ENCODE peak calls at places on chromosomes 11 and 22, in six cellular contexts. One of them, this sample, is unnamed. For H3K9me3, the result is how much of the 10 kb centered on the place peaks cover.

GRCh38 chr22:26566994-26567393 is 22.9 kb downstream of the TPST2 start:
- DNase-seq in HepG2: no peak
- DNase-seq in effector memory CD4-positive, alpha-beta T cell: no peak
- DNase-seq in AG04450: no peak
- DNase-seq in Panc1: no peak
- DNase-seq in neural progenitor cell: no peak
- DNase-seq in this sample: no peak

GRCh38 chr11:118241191-118242098 is 10.7 kb downstream of the MPZL3 start:
- DNase-seq in AG04450: no peak
- DNase-seq in effector memory CD4-positive, alpha-beta T cell: peak
- DNase-seq in Panc1: no peak
- DNase-seq in HepG2: peak
- DNase-seq in neural progenitor cell: no peak
- DNase-seq in this sample: no peak

GRCh38 chr22:23155831-23156230 is 10.6 kb downstream of the RAB36 start:
- DNase-seq in HepG2: no peak
- DNase-seq in neural progenitor cell: no peak
- DNase-seq in AG04450: no peak
- DNase-seq in effector memory CD4-positive, alpha-beta T cell: no peak
- DNase-seq in Panc1: no peak
- DNase-seq in this sample: no peak

GRCh38 chr11:114293201-114293711 is 2.9 kb upstream of the NNMT start:
- DNase-seq in HepG2: no peak
- DNase-seq in neural progenitor cell: no peak
- DNase-seq in effector memory CD4-positive, alpha-beta T cell: no peak
- DNase-seq in AG04450: no peak
- DNase-seq in Panc1: no peak
- DNase-seq in this sample: no peak

GRCh38 chr11:65305501-65306268 is 9.0 kb upstream of the CDC42EP2 start:
- DNase-seq in effector memory CD4-positive, alpha-beta T cell: no peak
- DNase-seq in HepG2: peak
- DNase-seq in AG04450: no peak
- DNase-seq in neural progenitor cell: no peak
- DNase-seq in Panc1: no peak
- DNase-seq in this sample: no peak

GRCh38 chr22:27804016-27804415 is 2.5 kb upstream of the MN1 start:
- DNase-seq in AG04450: no peak
- DNase-seq in HepG2: no peak
- DNase-seq in Panc1: no peak
- DNase-seq in neural progenitor cell: no peak
- DNase-seq in effector memory CD4-positive, alpha-beta T cell: no peak
- DNase-seq in this sample: no peak

GRCh38 chr11:115659061-115659963 is 155.1 kb upstream of the CADM1 start:
- DNase-seq in HepG2: no peak
- DNase-seq in AG04450: no peak
- DNase-seq in effector memory CD4-positive, alpha-beta T cell: no peak
- DNase-seq in Panc1: no peak
- DNase-seq in neural progenitor cell: peak
- DNase-seq in this sample: no peak

GRCh38 chr11:103806130-103806900 is 230.1 kb upstream of the DDI1 start:
- DNase-seq in HepG2: no peak
- DNase-seq in AG04450: peak
- DNase-seq in effector memory CD4-positive, alpha-beta T cell: no peak
- DNase-seq in Panc1: no peak
- DNase-seq in neural progenitor cell: no peak
- DNase-seq in this sample: no peak

GRCh38 chr11:26283852-26284421 is 48.0 kb upstream of the ANO3 start:
- DNase-seq in effector memory CD4-positive, alpha-beta T cell: no peak
- DNase-seq in AG04450: no peak
- DNase-seq in Panc1: no peak
- DNase-seq in HepG2: no peak
- DNase-seq in neural progenitor cell: no peak
- DNase-seq in this sample: no peak

GRCh38 chr11:4610258-4610935 is 2.4 kb upstream of the TRIM68 start:
- DNase-seq in AG04450: no peak
- DNase-seq in neural progenitor cell: no peak
- DNase-seq in HepG2: no peak
- DNase-seq in effector memory CD4-positive, alpha-beta T cell: no peak
- DNase-seq in Panc1: no peak
- DNase-seq in this sample: no peak

GRCh38 chr11:74672956-74673895 is 58.0 kb downstream of the CHRDL2 start:
- DNase-seq in AG04450: peak
- DNase-seq in HepG2: no peak
- DNase-seq in Panc1: no peak
- DNase-seq in neural progenitor cell: no peak
- DNase-seq in effector memory CD4-positive, alpha-beta T cell: no peak
- DNase-seq in this sample: no peak

GRCh38 chr11:94926698-94927237 is 46.6 kb downstream of the CWC15 start:
- DNase-seq in neural progenitor cell: no peak
- DNase-seq in AG04450: peak
- DNase-seq in Panc1: no peak
- DNase-seq in effector memory CD4-positive, alpha-beta T cell: no peak
- DNase-seq in HepG2: no peak
- DNase-seq in this sample: no peak

GRCh38 chr11:116186592-116186991 is 586.2 kb downstream of the BUD13 start:
- DNase-seq in AG04450: no peak
- DNase-seq in effector memory CD4-positive, alpha-beta T cell: no peak
- DNase-seq in Panc1: no peak
- DNase-seq in neural progenitor cell: no peak
- DNase-seq in HepG2: no peak
- DNase-seq in this sample: no peak

GRCh38 chr11:123188508-123189165 is 6.4 kb downstream of the CLMP start:
- DNase-seq in AG04450: peak
- DNase-seq in HepG2: no peak
- DNase-seq in Panc1: no peak
- DNase-seq in neural progenitor cell: peak
- DNase-seq in effector memory CD4-positive, alpha-beta T cell: no peak
- DNase-seq in this sample: no peak

GRCh38 chr11:17738350-17739207 is 4.0 kb downstream of the KCNC1 start:
- DNase-seq in AG04450: no peak
- DNase-seq in effector memory CD4-positive, alpha-beta T cell: no peak
- DNase-seq in HepG2: no peak
- DNase-seq in Panc1: no peak
- DNase-seq in neural progenitor cell: peak
- DNase-seq in this sample: no peak

GRCh38 chr11:83007909-83008580 is 63.7 kb downstream of the RAB30 start:
- DNase-seq in HepG2: peak
- DNase-seq in neural progenitor cell: peak
- DNase-seq in effector memory CD4-positive, alpha-beta T cell: no peak
- DNase-seq in Panc1: no peak
- DNase-seq in AG04450: no peak
- DNase-seq in this sample: no peak

GRCh38 chr22:46593211-46593676 is 26.9 kb upstream of the GRAMD4 start:
- DNase-seq in neural progenitor cell: peak
- DNase-seq in Panc1: no peak
- DNase-seq in AG04450: no peak
- DNase-seq in effector memory CD4-positive, alpha-beta T cell: no peak
- DNase-seq in HepG2: no peak
- DNase-seq in this sample: no peak

GRCh38 chr11:132084433-132084832 is 714.0 kb downstream of the NTM start:
- DNase-seq in Panc1: no peak
- DNase-seq in neural progenitor cell: no peak
- DNase-seq in effector memory CD4-positive, alpha-beta T cell: no peak
- DNase-seq in AG04450: no peak
- DNase-seq in HepG2: no peak
- DNase-seq in this sample: no peak
- H3K9me3 ChIP-seq in Panc1: under half
- H3K9me3 ChIP-seq in neural progenitor cell: under half
- H3K9me3 ChIP-seq in effector memory CD4-positive, alpha-beta T cell: under half
- H3K9me3 ChIP-seq in AG04450: under half
- H3K9me3 ChIP-seq in HepG2: half or more
- H3K9me3 ChIP-seq in this sample: under half

GRCh38 chr11:68381716-68382115 is 69.3 kb downstream of the LRP5 start:
- DNase-seq in AG04450: no peak
- DNase-seq in Panc1: no peak
- DNase-seq in HepG2: no peak
- DNase-seq in effector memory CD4-positive, alpha-beta T cell: no peak
- DNase-seq in neural progenitor cell: no peak
- DNase-seq in this sample: no peak
- H3K4me3 ChIP-seq in AG04450: no peak
- H3K4me3 ChIP-seq in Panc1: peak
- H3K4me3 ChIP-seq in HepG2: no peak
- H3K4me3 ChIP-seq in effector memory CD4-positive, alpha-beta T cell: no peak
- H3K4me3 ChIP-seq in neural progenitor cell: no peak
- H3K4me3 ChIP-seq in this sample: no peak

DNA sequence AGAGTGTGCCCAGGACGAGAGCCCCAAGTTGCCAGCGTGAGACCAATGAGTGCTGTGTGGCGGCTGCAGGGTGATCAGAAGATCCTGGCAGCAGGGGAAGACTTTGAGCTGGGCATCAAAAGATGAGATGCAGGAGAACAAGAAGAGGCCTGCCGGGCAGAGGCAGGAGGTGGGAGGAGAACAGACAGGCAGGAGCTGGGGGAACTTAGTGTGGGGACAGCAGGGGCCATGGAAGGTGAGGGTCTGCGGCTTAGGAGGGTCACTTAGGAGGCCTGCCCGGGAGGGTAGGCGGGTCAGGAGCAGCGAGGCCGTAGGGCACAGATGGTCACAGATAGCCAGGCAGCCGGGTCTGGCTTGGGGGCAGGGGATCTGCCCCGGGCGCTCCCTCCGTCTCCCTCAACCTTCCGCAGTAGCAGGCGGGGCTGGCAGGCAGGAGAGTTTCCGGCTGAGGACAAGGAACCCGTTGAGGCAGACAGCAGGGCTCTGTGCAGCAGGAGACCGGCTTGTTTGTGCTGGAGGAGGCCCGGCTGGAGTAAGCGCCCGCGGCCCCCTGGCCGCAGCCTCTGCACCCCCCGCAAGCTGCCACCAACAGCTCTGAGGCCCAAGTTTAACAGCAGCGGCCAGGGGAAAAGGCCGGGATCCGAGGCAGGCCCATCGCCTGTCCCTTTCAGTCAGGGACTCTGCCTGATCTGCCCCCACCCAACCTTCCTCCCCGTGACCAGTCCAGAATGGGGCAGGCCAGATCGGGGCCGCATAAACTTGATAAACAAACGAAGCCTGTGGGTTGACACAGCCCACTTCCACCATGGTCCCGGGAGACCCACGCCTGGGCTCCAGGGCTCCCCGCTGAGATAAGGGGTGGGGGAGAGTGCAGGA is 13.8 kb downstream of the SCARF2 start:
- DNase-seq in neural progenitor cell: peak
- DNase-seq in HepG2: peak
- DNase-seq in effector memory CD4-positive, alpha-beta T cell: no peak
- DNase-seq in AG04450: no peak
- DNase-seq in Panc1: no peak
- DNase-seq in this sample: no peak
- H3K27ac ChIP-seq in neural progenitor cell: no peak
- H3K27ac ChIP-seq in HepG2: no peak
- H3K27ac ChIP-seq in effector memory CD4-positive, alpha-beta T cell: no peak
- H3K27ac ChIP-seq in AG04450: peak
- H3K27ac ChIP-seq in Panc1: no peak
- H3K27ac ChIP-seq in this sample: no peak

GRCh38 chr11:3353066-3353465 is 25.9 kb downstream of the ZNF195 start:
- DNase-seq in Panc1: no peak
- DNase-seq in effector memory CD4-positive, alpha-beta T cell: no peak
- DNase-seq in neural progenitor cell: no peak
- DNase-seq in AG04450: no peak
- DNase-seq in HepG2: no peak
- DNase-seq in this sample: no peak
- H3K9me3 ChIP-seq in Panc1: under half
- H3K9me3 ChIP-seq in effector memory CD4-positive, alpha-beta T cell: under half
- H3K9me3 ChIP-seq in neural progenitor cell: under half
- H3K9me3 ChIP-seq in AG04450: half or more
- H3K9me3 ChIP-seq in HepG2: under half
- H3K9me3 ChIP-seq in this sample: under half

DNA sequence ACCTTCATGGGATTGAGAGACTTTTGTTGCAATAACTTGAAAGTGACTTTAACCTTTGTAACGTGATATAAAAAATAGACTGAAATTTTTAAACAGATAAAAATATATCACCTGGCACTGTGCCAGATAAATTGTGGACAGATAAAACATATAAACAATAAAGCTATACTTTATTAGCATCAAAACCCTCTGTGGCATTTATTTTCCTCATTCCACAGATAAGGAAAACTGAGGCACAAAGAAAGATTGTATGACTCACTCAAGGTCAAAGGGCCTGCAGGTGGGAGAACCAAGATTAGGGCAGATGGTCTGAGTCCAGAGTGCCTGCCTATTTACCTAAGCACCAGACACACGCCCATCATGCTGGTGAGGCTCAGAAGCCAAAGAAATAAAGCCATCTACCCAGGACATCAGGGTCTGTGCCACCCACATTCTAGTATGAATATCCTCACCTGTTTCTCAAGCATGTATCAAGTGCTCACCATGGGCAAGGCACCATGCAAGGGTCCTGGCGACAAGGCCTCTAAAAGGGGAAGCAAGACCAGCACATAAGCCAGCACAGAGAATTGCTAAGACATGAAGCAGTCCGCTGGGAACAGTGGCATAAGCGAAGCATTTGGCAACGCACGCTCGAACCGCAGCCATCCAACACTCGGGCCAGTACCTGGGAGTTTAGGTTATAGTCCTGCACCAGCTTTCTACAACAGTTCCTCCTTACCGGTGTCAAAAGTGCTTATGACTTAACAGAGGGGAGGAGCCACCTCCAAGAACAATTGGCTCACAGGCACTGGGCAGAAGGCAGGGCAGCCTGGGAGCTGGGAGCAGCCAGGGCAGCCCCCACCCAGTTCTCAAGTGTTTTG is 17.6 kb downstream of the MYH9 start:
- DNase-seq in Panc1: no peak
- DNase-seq in neural progenitor cell: peak
- DNase-seq in HepG2: peak
- DNase-seq in AG04450: no peak
- DNase-seq in effector memory CD4-positive, alpha-beta T cell: no peak
- DNase-seq in this sample: no peak
- H3K4me3 ChIP-seq in Panc1: peak
- H3K4me3 ChIP-seq in neural progenitor cell: no peak
- H3K4me3 ChIP-seq in HepG2: peak
- H3K4me3 ChIP-seq in AG04450: peak
- H3K4me3 ChIP-seq in effector memory CD4-positive, alpha-beta T cell: peak
- H3K4me3 ChIP-seq in this sample: no peak